ENCODE peak calls at places on chromosomes 11 and 22, in five cellular contexts. W, S, Z, H and I are unnamed samples. For H3K79me2, the result is how much of the 10 kb centered on the place peaks cover.

GRCh38 chr11:76756341-76756771 is 26.8 kb upstream of the TSKU start:
- DNase-seq in W (no peak), Z (no peak), H (peak), S (no peak), I (no peak)

GRCh38 chr11:126546694-126547093 is 191.2 kb downstream of the ST3GAL4 start:
- DNase-seq in W (no peak), S (no peak), H (no peak), Z (no peak), I (no peak)

GRCh38 chr11:92154611-92155010 is 70.0 kb upstream of the FAT3 start:
- DNase-seq in Z (no peak), H (no peak), W (no peak), S (peak), I (no peak)

GRCh38 chr11:29051935-29052334 is 943.7 kb downstream of the METTL15 start:
- DNase-seq in S (no peak), Z (peak), W (no peak), H (no peak), I (no peak)

GRCh38 chr11:3105791-3106735 is 48.8 kb upstream of the CARS1 start:
- DNase-seq in S (no peak), W (no peak), Z (no peak), H (peak), I (no peak)

GRCh38 chr11:30143098-30143705 is 87.6 kb upstream of the FSHB start:
- DNase-seq in Z (peak), H (peak), S (no peak), W (peak), I (peak)

GRCh38 chr22:45584121-45584570 is 81.5 kb downstream of the FBLN1 start:
- DNase-seq in H (no peak), W (no peak), S (no peak), Z (peak), I (no peak)

GRCh38 chr11:69744435-69744834 is 30.7 kb downstream of the FGF4 start:
- DNase-seq in Z (peak), S (peak), H (no peak), W (no peak), I (no peak)

GRCh38 chr11:18802381-18803257 is 11.0 kb upstream of the PTPN5 start:
- DNase-seq in H (peak), S (peak), Z (peak), W (peak), I (peak)

GRCh38 chr11:128522943-128523518 is 64.3 kb downstream of the ETS1 start:
- DNase-seq in S (no peak), W (no peak), H (no peak), Z (no peak), I (peak)

GRCh38 chr11:80993561-80993960 is 1552.7 kb upstream of the TENM4 start:
- DNase-seq in H (no peak), S (no peak), Z (peak), W (no peak), I (no peak)

GRCh38 chr11:93525601-93526000 is 17.6 kb downstream of the SMCO4 start:
- DNase-seq in H (no peak), W (no peak), Z (peak), S (no peak), I (no peak)

GRCh38 chr22:40238425-40239344 is 61.0 kb downstream of the TNRC6B start:
- DNase-seq in W (no peak), Z (peak), H (no peak), S (peak), I (no peak)

GRCh38 chr22:30290679-30291333 is 1.5 kb upstream of the CASTOR1 start:
- DNase-seq in W (no peak), S (peak), Z (peak), H (peak), I (peak)

GRCh38 chr22:43798492-43798891 is 13.6 kb downstream of the EFCAB6 start:
- DNase-seq in S (no peak), H (no peak), W (no peak), Z (peak), I (no peak)

GRCh38 chr22:49753961-49754673 is 73.6 kb downstream of the BRD1 start:
- DNase-seq in S (no peak), H (peak), W (no peak), Z (no peak), I (no peak)

GRCh38 chr11:130897262-130898182 is 18.8 kb downstream of the SNX19 start:
- DNase-seq in W (no peak), H (no peak), S (no peak), Z (peak), I (no peak)

GRCh38 chr22:24536089-24536488 is 18.8 kb downstream of the GUCD1 start:
- DNase-seq in Z (no peak), S (no peak), H (no peak), W (no peak), I (no peak)

GRCh38 chr11:134079317-134079716 is 10.4 kb downstream of the JAM3 start:
- DNase-seq in Z (peak), H (no peak), S (no peak), W (no peak), I (no peak)
- H3K79me2 ChIP-seq in Z (under half), H (half or more), S (under half), W (under half), I (under half)

DNA sequence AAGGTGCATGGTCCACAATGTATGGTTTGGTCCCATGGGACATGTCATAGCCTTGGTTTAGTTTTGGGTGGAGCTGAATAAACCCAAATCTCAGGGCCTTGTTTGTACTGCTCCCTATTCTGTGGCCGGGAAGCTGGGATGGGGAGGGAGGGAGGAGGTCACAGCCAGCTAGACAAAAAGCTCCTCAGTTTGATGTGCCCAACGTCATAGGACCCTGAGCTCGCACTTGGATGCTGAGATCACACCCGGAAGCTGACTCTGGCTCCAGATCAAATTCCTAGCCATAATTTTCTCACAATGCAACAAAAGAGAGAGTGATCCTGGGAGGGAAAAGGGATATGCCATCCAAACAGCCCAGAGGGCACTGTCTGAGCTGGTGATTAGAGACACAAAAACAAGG is 1.5 kb downstream of the HSPB2 start:
- DNase-seq in Z (peak), H (no peak), W (no peak), S (no peak), I (no peak)
- H3K27ac ChIP-seq in Z (peak), H (peak), W (no peak), S (no peak), I (no peak)

DNA sequence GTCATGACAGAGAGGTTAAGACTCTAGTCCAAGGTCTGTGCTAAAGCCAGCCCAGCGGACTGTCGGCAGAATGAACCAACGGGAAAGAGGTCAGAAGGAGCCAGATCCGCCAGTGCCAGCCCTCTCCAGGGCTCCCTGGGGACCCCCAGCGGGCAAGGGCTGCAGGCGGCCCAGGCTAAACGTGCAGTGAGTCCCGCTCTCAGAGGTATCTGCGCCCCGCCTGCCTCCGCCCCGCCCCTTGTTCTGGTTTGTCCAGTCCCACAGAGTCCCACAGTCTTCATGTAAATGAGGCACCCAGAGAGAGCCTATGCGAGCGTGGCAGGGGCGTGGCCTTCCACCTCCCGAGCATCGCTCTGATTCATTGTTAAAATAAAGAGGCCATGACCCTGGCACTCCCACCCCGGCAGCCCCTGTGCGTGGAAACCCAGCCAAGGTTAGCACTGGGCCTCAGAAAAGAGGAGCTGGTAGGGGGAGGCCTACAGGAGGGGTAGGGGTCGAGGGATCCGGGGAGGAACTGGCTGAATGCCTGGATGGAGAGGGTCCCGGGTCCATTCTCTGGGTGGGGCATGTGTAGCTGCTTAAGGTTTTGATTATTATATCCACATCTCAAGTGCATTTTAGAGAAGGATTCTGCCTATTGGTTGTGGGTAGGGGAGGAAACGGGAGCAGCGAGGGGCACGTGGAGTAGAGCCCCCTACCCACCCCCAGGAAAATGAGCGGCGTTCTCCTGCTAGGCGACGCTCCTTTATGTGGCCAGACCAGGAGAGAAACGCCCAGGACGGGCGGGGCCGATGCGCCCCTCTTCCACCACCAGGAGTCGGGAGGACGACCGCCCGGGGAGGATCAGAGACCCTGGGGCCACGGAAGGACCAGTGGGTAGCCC is at the start of gene TRIOBP:
- DNase-seq in S (peak), H (peak), Z (peak), W (peak), I (peak)
- H3K4me3 ChIP-seq in S (no peak), H (peak), Z (no peak), W (peak), I (no peak)

GRCh38 chr22:37086184-37086583 is 23.3 kb downstream of the TMPRSS6 start:
- DNase-seq in W (no peak), S (no peak), H (no peak), Z (no peak), I (no peak)
- H3K79me2 ChIP-seq in W (under half), S (under half), H (under half), Z (under half), I (under half)

DNA sequence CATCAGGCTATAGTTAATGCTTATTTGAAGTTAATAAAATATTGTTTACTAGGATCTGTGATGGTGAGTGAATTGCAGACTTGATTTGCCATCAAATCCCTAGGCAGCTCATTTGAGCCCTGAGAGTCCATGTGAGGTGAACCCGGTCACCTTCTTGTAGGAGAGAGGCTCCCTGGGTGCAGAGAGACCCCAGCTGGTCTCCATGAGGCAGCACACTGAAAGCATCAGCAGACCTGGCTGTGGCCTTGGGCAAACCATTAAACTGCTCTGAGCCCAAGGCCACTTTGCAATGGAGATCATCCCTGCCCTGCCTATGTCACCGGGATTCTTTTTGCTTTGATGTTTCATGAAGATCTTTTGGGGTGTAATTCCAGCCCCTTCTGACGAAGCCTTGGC is 125.2 kb downstream of the MICAL2 start:
- DNase-seq in S (no peak), Z (no peak), H (no peak), W (no peak), I (peak)
- H3K27ac ChIP-seq in S (no peak), Z (peak), H (peak), W (no peak), I (peak)

GRCh38 chr11:64305075-64305690 is at the start of gene ESRRA:
- DNase-seq in S (peak), W (peak), Z (peak), H (peak), I (peak)

GRCh38 chr11:64305691-64306562 is 603 bp downstream of the ESRRA start:
- DNase-seq in W (peak), S (peak), Z (peak), H (peak), I (peak)

GRCh38 chr11:64306563-64306875 is 1.2 kb downstream of the ESRRA start:
- DNase-seq in H (no peak), Z (no peak), S (no peak), W (no peak), I (no peak)

GRCh38 chr11:64304316-64305072 is 830 bp upstream of the ESRRA start:
- DNase-seq in H (peak), Z (peak), S (peak), W (peak), I (peak)

GRCh38 chr11:64306876-64307622 is 1.7 kb downstream of the ESRRA start:
- DNase-seq in H (no peak), Z (no peak), S (peak), W (no peak), I (no peak)
- H3K4me3 ChIP-seq in H (peak), Z (no peak), S (peak), W (peak), I (peak)

DNA sequence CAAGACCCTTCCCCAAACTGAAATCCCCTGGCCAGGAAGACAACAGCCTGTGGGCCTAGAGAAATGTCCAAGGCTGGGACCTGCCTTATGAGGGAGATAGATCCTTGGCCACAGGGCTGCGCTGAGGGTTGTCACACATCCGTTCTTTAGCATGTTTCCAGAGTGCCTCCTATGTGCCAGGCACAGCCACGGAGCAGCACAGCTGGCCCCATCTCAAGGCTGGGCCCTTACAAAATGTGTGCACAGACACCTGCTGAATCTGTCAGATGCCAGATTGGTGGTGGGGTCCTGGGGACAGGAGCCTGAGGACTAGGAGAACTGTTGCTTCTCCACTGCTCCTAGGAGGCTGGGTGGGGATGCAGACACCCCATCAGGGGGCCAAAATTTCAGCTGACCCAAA is 11.2 kb downstream of the GRIK4 start:
- DNase-seq in S (no peak), W (no peak), Z (no peak), H (no peak), I (no peak)
- H3K79me2 ChIP-seq in S (under half), W (under half), Z (under half), H (under half), I (under half)

GRCh38 chr11:47994417-47994816 is 14.1 kb downstream of the PTPRJ start:
- DNase-seq in H (no peak), Z (no peak), S (no peak), W (no peak), I (no peak)

GRCh38 chr11:47998345-47998732 is 18.0 kb downstream of the PTPRJ start:
- DNase-seq in H (no peak), Z (no peak), S (no peak), W (no peak), I (no peak)

GRCh38 chr11:47998733-47999359 is 18.5 kb downstream of the PTPRJ start:
- DNase-seq in W (no peak), H (no peak), S (no peak), Z (peak), I (no peak)

GRCh38 chr11:47995318-47995717 is 15.0 kb downstream of the PTPRJ start:
- DNase-seq in W (no peak), H (no peak), S (no peak), Z (no peak), I (no peak)

DNA sequence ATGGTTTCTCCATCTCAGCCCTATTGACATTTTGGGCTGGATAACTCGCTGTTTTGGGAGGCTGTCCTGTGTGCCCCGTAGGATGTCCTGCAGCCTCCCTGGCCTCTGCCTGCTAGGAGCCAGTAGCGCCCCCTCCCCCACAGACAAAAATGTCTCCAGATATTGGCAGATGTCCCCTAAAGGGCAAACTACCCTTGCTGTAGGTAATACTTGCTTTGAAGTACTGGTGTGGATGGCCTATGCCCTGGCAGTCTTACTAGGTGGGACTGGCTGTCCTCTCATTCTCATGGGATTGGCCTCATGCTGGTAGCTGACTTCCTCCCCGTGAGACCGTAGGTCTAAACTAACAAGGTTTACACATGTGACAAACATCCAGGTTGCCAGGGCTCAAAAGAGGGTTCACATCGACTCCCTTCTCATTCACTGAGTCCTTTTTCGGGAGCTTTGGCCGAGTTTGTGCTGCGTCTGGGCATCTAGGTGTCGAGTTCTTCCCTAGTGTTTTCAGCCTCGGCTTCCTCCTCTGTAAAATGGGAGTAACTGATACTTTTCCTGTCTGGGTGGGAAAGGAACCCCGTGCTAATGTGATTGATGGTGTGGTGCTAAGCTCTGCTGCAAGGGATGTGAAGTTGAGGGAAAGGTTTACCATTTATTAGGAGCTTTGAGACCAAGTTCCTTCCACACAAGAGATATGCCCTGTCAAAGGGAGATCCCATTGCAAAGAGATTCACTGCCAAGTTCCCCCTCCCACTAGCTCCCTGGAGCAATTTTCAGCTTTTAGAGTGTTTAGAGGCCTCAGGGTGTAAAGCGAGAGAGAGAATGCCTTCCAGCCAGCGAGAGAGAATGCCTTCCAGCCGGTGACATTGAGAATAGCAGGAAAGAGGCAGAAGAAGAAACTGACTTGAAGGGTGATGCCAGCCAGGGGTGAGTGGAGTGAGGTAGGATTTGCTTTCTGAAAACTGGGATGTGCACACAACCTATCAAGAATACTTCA is 17.0 kb downstream of the PTPRJ start:
- DNase-seq in W (no peak), H (no peak), S (no peak), Z (no peak), I (no peak)
- H3K27ac ChIP-seq in W (no peak), H (no peak), S (no peak), Z (no peak), I (no peak)

DNA sequence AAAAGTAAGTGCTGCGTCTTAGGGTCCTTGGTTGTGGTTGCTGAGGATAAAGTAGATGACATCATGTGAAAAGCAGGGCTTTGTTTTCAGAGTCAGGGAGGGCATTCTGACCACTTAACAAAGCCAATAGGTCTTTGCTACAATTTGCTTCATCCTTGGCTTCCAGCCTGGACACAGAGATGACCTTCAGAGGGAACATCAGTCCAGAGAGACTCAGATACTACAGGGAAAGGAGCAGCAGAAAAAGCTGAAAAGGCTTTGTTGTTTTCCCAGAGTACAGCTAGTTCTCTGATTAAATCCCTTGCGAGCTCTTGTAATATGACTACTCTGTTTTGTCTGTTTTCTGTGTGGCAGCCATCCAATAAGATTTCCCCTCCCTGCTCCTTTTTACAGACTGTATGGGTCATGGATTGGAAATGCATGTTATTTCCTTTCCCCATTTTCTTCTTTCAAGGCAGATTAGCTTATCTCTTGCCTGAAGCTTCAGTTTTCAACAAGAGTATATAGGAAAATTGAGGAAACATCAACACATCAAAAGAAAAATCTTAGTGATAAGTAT is 31.9 kb downstream of the ATG13 start:
- DNase-seq in S (no peak), W (no peak), H (peak), Z (peak), I (no peak)
- H3K4me3 ChIP-seq in S (no peak), W (no peak), H (peak), Z (no peak), I (no peak)